ENCODE peak calls at places on chromosomes 7 and 10, in seven cellular contexts. T is NCI-H1092 treated with DMSO at 0.1 percent for 48 hours, A is HepG2, B is lower lobe of right lung, L is OCI-LY7, J is dermis blood vessel endothelial cell, Z is posterior cingulate gyrus. M is an unnamed sample.
A peak's percentile ranks its signal among the peaks of the same experiment; 100 is the strongest.

GRCh38 chr10:59575269-59575668 is 134.4 kb downstream of the SLC16A9 start:
- DNase-seq in T (no peak), A (no peak), B (no peak), L (no peak), J (no peak), Z (no peak), M (peak; percentile 15)

GRCh38 chr7:84914598-84914997 is 272.3 kb downstream of the SEMA3D start:
- DNase-seq in T (no peak), A (peak; percentile 30), B (no peak), L (no peak), J (no peak), Z (no peak), M (no peak)

GRCh38 chr7:134343136-134343535 is 26.4 kb upstream of the SLC35B4 start:
- DNase-seq in T (no peak), A (no peak), B (no peak), L (no peak), J (no peak), Z (no peak), M (no peak)

GRCh38 chr7:24401628-24402593 is 117.9 kb downstream of the NPY start:
- DNase-seq in T (peak; percentile 52), A (peak; percentile 31), B (no peak), L (peak; percentile 49), J (peak; percentile 50), Z (no peak), M (no peak)

GRCh38 chr10:77268721-77269120 is 368.9 kb downstream of the KCNMA1 start:
- DNase-seq in T (no peak), A (no peak), B (no peak), L (no peak), J (no peak), Z (no peak), M (no peak)

GRCh38 chr10:132368881-132369635 is 27.9 kb upstream of the PWWP2B start:
- DNase-seq in T (no peak), A (no peak), B (peak; percentile 30), L (no peak), J (no peak), Z (no peak), M (no peak)

GRCh38 chr10:4686644-4686996 is 139.4 kb upstream of the AKR1E2 start:
- DNase-seq in T (no peak), A (peak; percentile 39), B (no peak), L (no peak), J (no peak), Z (no peak), M (peak; percentile 99)

GRCh38 chr7:48035967-48036478 is 680 bp downstream of the C7orf57 start:
- DNase-seq in T (peak; percentile 13), A (no peak), B (peak; percentile 64), L (no peak), J (peak; percentile 60), Z (no peak), M (no peak)

GRCh38 chr10:29130190-29130673 is 158.6 kb upstream of the LYZL1 start:
- DNase-seq in T (peak; percentile 50), A (peak; percentile 80), B (no peak), L (peak; percentile 2), J (peak; percentile 30), Z (no peak), M (no peak)

GRCh38 chr10:22427101-22427500 is 81.8 kb downstream of the SPAG6 start:
- DNase-seq in T (no peak), A (no peak), B (no peak), L (no peak), J (no peak), Z (no peak), M (no peak)

GRCh38 chr10:47092822-47093221 is 181.6 kb downstream of the PTPN20 start:
- DNase-seq in T (no peak), A (no peak), B (no peak), L (no peak), J (no peak), Z (peak; percentile 39), M (no peak)

GRCh38 chr7:43880596-43880995 is 11.3 kb upstream of the MRPS24 start:
- DNase-seq in T (no peak), A (no peak), B (no peak), L (no peak), J (peak; percentile 84), Z (no peak), M (no peak)

GRCh38 chr7:26186364-26187311 is 13.9 kb downstream of the HNRNPA2B1 start:
- DNase-seq in T (no peak), A (no peak), B (no peak), L (peak; percentile 25), J (no peak), Z (no peak), M (no peak)

GRCh38 chr10:26765549-26765948 is 68.0 kb downstream of the PDSS1 start:
- DNase-seq in T (no peak), A (no peak), B (no peak), L (no peak), J (no peak), Z (no peak), M (no peak)

GRCh38 chr7:16559497-16560223 is 33.0 kb downstream of the LRRC72 start:
- DNase-seq in T (no peak), A (no peak), B (no peak), L (no peak), J (peak; percentile 4), Z (no peak), M (no peak)

GRCh38 chr10:79926037-79926436 is 22.9 kb downstream of the SFTPD start:
- DNase-seq in T (no peak), A (no peak), B (no peak), L (no peak), J (no peak), Z (no peak), M (no peak)

GRCh38 chr7:40944981-40945585 is 757.8 kb downstream of the INHBA start:
- DNase-seq in T (no peak), A (no peak), B (no peak), L (no peak), J (no peak), Z (no peak), M (no peak)

GRCh38 chr10:69696073-69696731 is 66.2 kb downstream of the FAM241B start:
- DNase-seq in T (no peak), A (peak; percentile 70), B (no peak), L (no peak), J (peak; percentile 81), Z (no peak), M (no peak)

GRCh38 chr10:112653215-112653614 is 206.2 kb downstream of the VTI1A start:
- DNase-seq in T (no peak), A (peak; percentile 20), B (no peak), L (no peak), J (no peak), Z (no peak), M (no peak)

M was measured in keratinocyte.